ENCODE peak calls at places on chromosomes 13 and 19, in eight cellular contexts. One of them, this sample, is unnamed.
A peak's percentile ranks its signal among the peaks of the same experiment; 100 is the strongest.

GRCh38 chr13:22357132-22357531 is 686.3 kb downstream of the FGF9 start:
- DNase-seq in activated CD8-positive, alpha-beta T cell treated with anti-CD3 and anti-CD28 coated beads for 36 hours: peak; percentile 11
- DNase-seq in amygdala: no peak
- DNase-seq in activated gamma-delta T cell treated with anti-CD3 and anti-CD28 coated beads, Interleukin-2, amount 50 U/mL, for 16 hours: no peak
- DNase-seq in hypothalamus: no peak
- DNase-seq in WTC11: no peak
- DNase-seq in HFF-Myc: no peak
- DNase-seq in A549: no peak
- DNase-seq in this sample: no peak

GRCh38 chr19:2523630-2524311 is 47.8 kb downstream of the GADD45B start:
- DNase-seq in hypothalamus: no peak
- DNase-seq in HFF-Myc: no peak
- DNase-seq in WTC11: no peak
- DNase-seq in activated gamma-delta T cell treated with anti-CD3 and anti-CD28 coated beads, Interleukin-2, amount 50 U/mL, for 16 hours: no peak
- DNase-seq in activated CD8-positive, alpha-beta T cell treated with anti-CD3 and anti-CD28 coated beads for 36 hours: no peak
- DNase-seq in A549: peak; percentile 69
- DNase-seq in amygdala: no peak
- DNase-seq in this sample: no peak

GRCh38 chr13:79501538-79502232 is 20.7 kb downstream of the NDFIP2 start:
- DNase-seq in activated CD8-positive, alpha-beta T cell treated with anti-CD3 and anti-CD28 coated beads for 36 hours: no peak
- DNase-seq in HFF-Myc: no peak
- DNase-seq in hypothalamus: no peak
- DNase-seq in WTC11: no peak
- DNase-seq in activated gamma-delta T cell treated with anti-CD3 and anti-CD28 coated beads, Interleukin-2, amount 50 U/mL, for 16 hours: no peak
- DNase-seq in amygdala: no peak
- DNase-seq in A549: no peak
- DNase-seq in this sample: no peak

GRCh38 chr19:52516191-52516590 is 11.3 kb upstream of the ZNF808 start:
- DNase-seq in hypothalamus: no peak
- DNase-seq in WTC11: no peak
- DNase-seq in activated CD8-positive, alpha-beta T cell treated with anti-CD3 and anti-CD28 coated beads for 36 hours: no peak
- DNase-seq in HFF-Myc: no peak
- DNase-seq in amygdala: no peak
- DNase-seq in activated gamma-delta T cell treated with anti-CD3 and anti-CD28 coated beads, Interleukin-2, amount 50 U/mL, for 16 hours: no peak
- DNase-seq in A549: no peak
- DNase-seq in this sample: no peak

GRCh38 chr19:3346677-3347353 is 19.6 kb upstream of the NFIC start:
- DNase-seq in A549: no peak
- DNase-seq in hypothalamus: peak; percentile 79
- DNase-seq in WTC11: no peak
- DNase-seq in activated CD8-positive, alpha-beta T cell treated with anti-CD3 and anti-CD28 coated beads for 36 hours: no peak
- DNase-seq in amygdala: peak; percentile 73
- DNase-seq in activated gamma-delta T cell treated with anti-CD3 and anti-CD28 coated beads, Interleukin-2, amount 50 U/mL, for 16 hours: no peak
- DNase-seq in HFF-Myc: no peak
- DNase-seq in this sample: peak; percentile 27

GRCh38 chr13:42102961-42103688 is 54.7 kb downstream of the DGKH start:
- DNase-seq in A549: no peak
- DNase-seq in HFF-Myc: peak; percentile 74
- DNase-seq in hypothalamus: no peak
- DNase-seq in amygdala: no peak
- DNase-seq in activated CD8-positive, alpha-beta T cell treated with anti-CD3 and anti-CD28 coated beads for 36 hours: no peak
- DNase-seq in activated gamma-delta T cell treated with anti-CD3 and anti-CD28 coated beads, Interleukin-2, amount 50 U/mL, for 16 hours: no peak
- DNase-seq in WTC11: no peak
- DNase-seq in this sample: peak; percentile 33

GRCh38 chr13:66200555-66200954 is 1029.6 kb downstream of the PCDH9 start:
- DNase-seq in HFF-Myc: no peak
- DNase-seq in A549: no peak
- DNase-seq in WTC11: no peak
- DNase-seq in hypothalamus: no peak
- DNase-seq in activated gamma-delta T cell treated with anti-CD3 and anti-CD28 coated beads, Interleukin-2, amount 50 U/mL, for 16 hours: no peak
- DNase-seq in activated CD8-positive, alpha-beta T cell treated with anti-CD3 and anti-CD28 coated beads for 36 hours: no peak
- DNase-seq in amygdala: no peak
- DNase-seq in this sample: no peak

GRCh38 chr13:42981317-42981716 is 10.7 kb downstream of the EPSTI1 start:
- DNase-seq in amygdala: no peak
- DNase-seq in activated CD8-positive, alpha-beta T cell treated with anti-CD3 and anti-CD28 coated beads for 36 hours: no peak
- DNase-seq in WTC11: no peak
- DNase-seq in A549: no peak
- DNase-seq in hypothalamus: no peak
- DNase-seq in HFF-Myc: no peak
- DNase-seq in activated gamma-delta T cell treated with anti-CD3 and anti-CD28 coated beads, Interleukin-2, amount 50 U/mL, for 16 hours: no peak
- DNase-seq in this sample: no peak

GRCh38 chr13:75180805-75181455 is 301.0 kb downstream of the TBC1D4 start:
- DNase-seq in activated gamma-delta T cell treated with anti-CD3 and anti-CD28 coated beads, Interleukin-2, amount 50 U/mL, for 16 hours: no peak
- DNase-seq in activated CD8-positive, alpha-beta T cell treated with anti-CD3 and anti-CD28 coated beads for 36 hours: no peak
- DNase-seq in WTC11: no peak
- DNase-seq in amygdala: no peak
- DNase-seq in A549: no peak
- DNase-seq in hypothalamus: no peak
- DNase-seq in HFF-Myc: no peak
- DNase-seq in this sample: peak; percentile 16

GRCh38 chr19:18644144-18645034 is 7.6 kb downstream of the KLHL26 start:
- DNase-seq in amygdala: no peak
- DNase-seq in HFF-Myc: no peak
- DNase-seq in activated CD8-positive, alpha-beta T cell treated with anti-CD3 and anti-CD28 coated beads for 36 hours: no peak
- DNase-seq in A549: no peak
- DNase-seq in activated gamma-delta T cell treated with anti-CD3 and anti-CD28 coated beads, Interleukin-2, amount 50 U/mL, for 16 hours: no peak
- DNase-seq in WTC11: no peak
- DNase-seq in hypothalamus: no peak
- DNase-seq in this sample: no peak

GRCh38 chr13:88887045-88887662 is 1216.0 kb downstream of the SLITRK5 start:
- DNase-seq in WTC11: peak; percentile 27
- DNase-seq in amygdala: no peak
- DNase-seq in HFF-Myc: no peak
- DNase-seq in activated CD8-positive, alpha-beta T cell treated with anti-CD3 and anti-CD28 coated beads for 36 hours: no peak
- DNase-seq in hypothalamus: no peak
- DNase-seq in A549: no peak
- DNase-seq in activated gamma-delta T cell treated with anti-CD3 and anti-CD28 coated beads, Interleukin-2, amount 50 U/mL, for 16 hours: no peak
- DNase-seq in this sample: no peak

GRCh38 chr19:3576696-3577443 is 4.1 kb downstream of the HMG20B start:
- DNase-seq in activated CD8-positive, alpha-beta T cell treated with anti-CD3 and anti-CD28 coated beads for 36 hours: no peak
- DNase-seq in HFF-Myc: no peak
- DNase-seq in A549: no peak
- DNase-seq in activated gamma-delta T cell treated with anti-CD3 and anti-CD28 coated beads, Interleukin-2, amount 50 U/mL, for 16 hours: no peak
- DNase-seq in amygdala: peak; percentile 34
- DNase-seq in WTC11: peak; percentile 91
- DNase-seq in hypothalamus: peak; percentile 67
- DNase-seq in this sample: peak; percentile 73

GRCh38 chr19:18417250-18418033 is 1.8 kb upstream of the SSBP4 start:
- DNase-seq in WTC11: peak; percentile 85
- DNase-seq in A549: no peak
- DNase-seq in activated CD8-positive, alpha-beta T cell treated with anti-CD3 and anti-CD28 coated beads for 36 hours: peak; percentile 61
- DNase-seq in HFF-Myc: no peak
- DNase-seq in amygdala: no peak
- DNase-seq in hypothalamus: peak; percentile 56
- DNase-seq in activated gamma-delta T cell treated with anti-CD3 and anti-CD28 coated beads, Interleukin-2, amount 50 U/mL, for 16 hours: no peak
- DNase-seq in this sample: peak; percentile 68

GRCh38 chr13:102608944-102609343 is 12.2 kb downstream of the TPP2 start:
- DNase-seq in A549: no peak
- DNase-seq in activated gamma-delta T cell treated with anti-CD3 and anti-CD28 coated beads, Interleukin-2, amount 50 U/mL, for 16 hours: no peak
- DNase-seq in HFF-Myc: no peak
- DNase-seq in WTC11: no peak
- DNase-seq in amygdala: no peak
- DNase-seq in activated CD8-positive, alpha-beta T cell treated with anti-CD3 and anti-CD28 coated beads for 36 hours: peak; percentile 12
- DNase-seq in hypothalamus: no peak
- DNase-seq in this sample: no peak

GRCh38 chr19:41701401-41702075 is 6.9 kb upstream of the CEACAM5 start:
- DNase-seq in WTC11: peak; percentile 73
- DNase-seq in A549: peak; percentile 58
- DNase-seq in activated CD8-positive, alpha-beta T cell treated with anti-CD3 and anti-CD28 coated beads for 36 hours: peak; percentile 46
- DNase-seq in HFF-Myc: no peak
- DNase-seq in amygdala: no peak
- DNase-seq in hypothalamus: no peak
- DNase-seq in activated gamma-delta T cell treated with anti-CD3 and anti-CD28 coated beads, Interleukin-2, amount 50 U/mL, for 16 hours: no peak
- DNase-seq in this sample: no peak

GRCh38 chr19:50266896-50267295 is 62.3 kb downstream of the KCNC3 start:
- DNase-seq in activated gamma-delta T cell treated with anti-CD3 and anti-CD28 coated beads, Interleukin-2, amount 50 U/mL, for 16 hours: no peak
- DNase-seq in HFF-Myc: no peak
- DNase-seq in WTC11: peak; percentile 96
- DNase-seq in hypothalamus: no peak
- DNase-seq in amygdala: no peak
- DNase-seq in activated CD8-positive, alpha-beta T cell treated with anti-CD3 and anti-CD28 coated beads for 36 hours: peak; percentile 47
- DNase-seq in A549: peak; percentile 36
- DNase-seq in this sample: no peak

GRCh38 chr13:54492995-54493394 is 1464.4 kb downstream of the OLFM4 start:
- DNase-seq in amygdala: no peak
- DNase-seq in HFF-Myc: no peak
- DNase-seq in WTC11: no peak
- DNase-seq in A549: no peak
- DNase-seq in activated gamma-delta T cell treated with anti-CD3 and anti-CD28 coated beads, Interleukin-2, amount 50 U/mL, for 16 hours: no peak
- DNase-seq in activated CD8-positive, alpha-beta T cell treated with anti-CD3 and anti-CD28 coated beads for 36 hours: no peak
- DNase-seq in hypothalamus: no peak
- DNase-seq in this sample: no peak

GRCh38 chr13:42973581-42973980 is 18.5 kb downstream of the EPSTI1 start:
- DNase-seq in hypothalamus: no peak
- DNase-seq in activated gamma-delta T cell treated with anti-CD3 and anti-CD28 coated beads, Interleukin-2, amount 50 U/mL, for 16 hours: no peak
- DNase-seq in activated CD8-positive, alpha-beta T cell treated with anti-CD3 and anti-CD28 coated beads for 36 hours: no peak
- DNase-seq in HFF-Myc: no peak
- DNase-seq in WTC11: no peak
- DNase-seq in A549: no peak
- DNase-seq in amygdala: no peak
- DNase-seq in this sample: no peak

This sample was measured in dermis microvascular lymphatic vessel endothelial cell.